ENCODE peak calls at places on chromosomes 11 and 22, in ten cellular contexts. E is psoas muscle, T is heart right ventricle, P is ascending aorta, M is spleen, F is neuronal stem cell, G is breast epithelium, I is HepG2, X is GM23248, L is fibroblast of lung. K is an unnamed sample. For H3K36me3 and H3K4me1, the result is how much of the 10 kb centered on the place peaks cover.

GRCh38 chr11:69394902-69395690 is 86.4 kb upstream of the LINC01488 start:
- DNase-seq in E (no peak), T (no peak), P (no peak), M (peak), F (no peak), G (no peak), I (no peak), X (peak), L (peak), K (peak)

GRCh38 chr11:986270-986951 is 50.1 kb downstream of the MUC6 start:
- DNase-seq in E (no peak), T (no peak), P (no peak), M (no peak), F (no peak), G (peak), I (no peak), X (no peak), L (no peak), K (no peak)

GRCh38 chr11:64251722-64251985 is 324 bp downstream of the PLCB3 start:
- DNase-seq in E (no peak), T (no peak), P (no peak), M (no peak), F (no peak), G (no peak), I (no peak), X (no peak), L (no peak), K (no peak)

GRCh38 chr11:102603091-102603490 is 22.0 kb downstream of the MMP20 start:
- DNase-seq in E (no peak), T (no peak), P (no peak), M (no peak), F (no peak), G (no peak), I (peak), X (peak), L (peak), K (peak)

GRCh38 chr22:37345863-37346514 is 63.7 kb downstream of the CYTH4 start:
- DNase-seq in E (no peak), T (peak), P (no peak), M (no peak), F (no peak), G (no peak), I (no peak), X (peak), L (peak), K (no peak)

GRCh38 chr11:131866535-131867400 is 496.4 kb downstream of the NTM start:
- DNase-seq in E (no peak), T (no peak), P (no peak), M (no peak), F (no peak), G (no peak), I (no peak), X (no peak), L (no peak), K (no peak)

GRCh38 chr11:108003623-108004022 is 5.1 kb upstream of the CUL5 start:
- DNase-seq in E (no peak), T (no peak), P (no peak), M (no peak), F (no peak), G (no peak), I (no peak), X (no peak), L (no peak), K (no peak)

GRCh38 chr11:34480339-34480738 is 33.3 kb downstream of the ELF5 start:
- DNase-seq in E (no peak), T (no peak), P (no peak), M (no peak), F (no peak), G (no peak), I (no peak), X (peak), L (peak), K (no peak)

GRCh38 chr22:40345801-40346177 is 511 bp upstream of the ADSL start:
- DNase-seq in E (no peak), T (peak), P (no peak), M (peak), F (no peak), G (no peak), I (peak), X (peak), L (peak), K (peak)

GRCh38 chr11:46555269-46556054 is 38.4 kb downstream of the AMBRA1 start:
- DNase-seq in E (no peak), T (no peak), P (no peak), M (no peak), F (no peak), G (no peak), I (no peak), X (peak), L (peak), K (no peak)

GRCh38 chr11:110356769-110357671 is 60.6 kb upstream of the RDX start:
- DNase-seq in E (no peak), T (no peak), P (no peak), M (no peak), F (no peak), G (no peak), I (peak), X (peak), L (peak), K (no peak)

GRCh38 chr11:47325271-47326041 is 27.0 kb downstream of the MYBPC3 start:
- DNase-seq in E (no peak), T (peak), P (no peak), M (no peak), F (no peak), G (no peak), I (no peak), X (no peak), L (no peak), K (no peak)

GRCh38 chr22:35425971-35426800 is 26.2 kb downstream of the MCM5 start:
- DNase-seq in E (no peak), T (no peak), P (no peak), M (no peak), F (no peak), G (no peak), I (no peak), X (peak), L (peak), K (no peak)

GRCh38 chr11:16874275-16874975 is 136.0 kb downstream of the C11orf58 start:
- DNase-seq in E (no peak), T (no peak), P (no peak), M (no peak), F (no peak), G (no peak), I (peak), X (no peak), L (no peak), K (no peak)

GRCh38 chr11:128520206-128520885 is 67.0 kb downstream of the ETS1 start:
- DNase-seq in E (no peak), T (no peak), P (no peak), M (no peak), F (no peak), G (no peak), I (no peak), X (peak), L (no peak), K (no peak)

GRCh38 chr11:115454525-115454924 is 49.7 kb downstream of the CADM1 start:
- DNase-seq in E (no peak), T (no peak), P (no peak), M (no peak), F (no peak), G (no peak), I (no peak), X (no peak), L (no peak), K (no peak)

GRCh38 chr11:95715777-95716241 is 73.8 kb downstream of the FAM76B start:
- DNase-seq in E (no peak), T (no peak), P (no peak), M (no peak), F (no peak), G (no peak), I (peak), X (peak), L (peak), K (no peak)

GRCh38 chr11:70247710-70248072 is 22.8 kb upstream of the PPFIA1 start:
- DNase-seq in E (peak), T (peak), P (no peak), M (no peak), F (no peak), G (peak), I (no peak), X (peak), L (peak), K (peak)

GRCh38 chr22:35525687-35526332 is 14.8 kb upstream of the RASD2 start:
- DNase-seq in E (no peak), T (no peak), P (no peak), M (no peak), F (no peak), G (no peak), I (no peak), X (no peak), L (no peak), K (no peak)

GRCh38 chr11:122159173-122159701 is 43.2 kb upstream of the BLID start:
- DNase-seq in E (no peak), T (peak), P (no peak), M (no peak), F (no peak), G (no peak), I (no peak), X (peak), L (peak), K (no peak)

GRCh38 chr22:27809226-27809625 is 7.7 kb upstream of the MN1 start:
- DNase-seq in E (no peak), T (no peak), P (no peak), M (no peak), F (no peak), G (no peak), I (no peak), X (no peak), L (no peak), K (no peak)

GRCh38 chr22:27810566-27810965 is 9.0 kb upstream of the MN1 start:
- DNase-seq in E (peak), T (peak), P (peak), M (no peak), F (no peak), G (no peak), I (peak), X (peak), L (peak), K (peak)

GRCh38 chr22:27809700-27810365 is 8.3 kb upstream of the MN1 start:
- DNase-seq in E (no peak), T (no peak), P (no peak), M (no peak), F (no peak), G (no peak), I (no peak), X (no peak), L (no peak), K (no peak)

GRCh38 chr22:27808730-27809129 is 7.2 kb upstream of the MN1 start:
- DNase-seq in E (no peak), T (no peak), P (no peak), M (no peak), F (no peak), G (no peak), I (no peak), X (no peak), L (no peak), K (no peak)

GRCh38 chr22:27811778-27812177 is 10.2 kb upstream of the MN1 start:
- DNase-seq in E (no peak), T (no peak), P (no peak), M (no peak), F (no peak), G (no peak), I (no peak), X (no peak), L (no peak), K (no peak)
- H3K36me3 ChIP-seq in E (under half), T (under half), P (under half), M (under half), F (under half), G (under half), I (under half), X (under half), L (under half), K (under half)

DNA sequence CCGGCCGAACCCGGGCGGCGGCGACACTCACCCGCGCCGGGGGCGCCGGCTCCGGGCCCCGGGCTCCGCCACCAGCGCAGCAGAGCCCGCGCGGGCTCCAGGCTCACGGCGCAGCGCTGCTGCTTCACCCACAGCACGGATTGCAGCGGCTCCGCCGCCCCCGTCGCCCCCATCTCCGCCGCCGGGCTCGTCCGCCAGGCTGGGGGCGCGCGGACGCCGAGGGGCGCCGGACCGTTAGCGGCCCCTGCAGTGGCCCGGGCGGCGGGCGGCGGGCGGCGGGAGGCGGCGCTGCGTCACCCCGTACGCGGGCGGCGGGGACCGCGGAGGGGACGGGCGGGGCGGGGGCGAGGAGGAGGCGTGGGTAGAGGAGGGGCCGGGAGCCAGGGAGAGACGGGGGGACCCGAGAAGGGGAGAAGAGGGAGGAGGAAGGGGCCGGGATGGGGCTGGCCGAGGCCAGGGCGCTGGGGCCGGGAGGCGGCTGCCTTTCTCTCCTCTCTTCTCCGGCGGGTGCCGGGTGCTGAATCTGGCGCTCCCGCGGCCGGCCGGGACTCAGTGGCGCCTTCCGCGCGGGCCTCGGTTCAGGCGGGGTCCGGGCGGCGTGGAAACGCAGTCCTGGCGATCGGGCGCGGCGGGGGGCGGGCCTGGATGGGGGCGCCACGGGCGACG is at the start of gene CERK:
- DNase-seq in E (peak), T (peak), P (no peak), M (peak), F (peak), G (no peak), I (peak), X (peak), L (peak), K (peak)
- H3K4me1 ChIP-seq in E (half or more), T (half or more), P (under half), M (under half), F (under half), G (under half), I (half or more), X (under half), L (under half), K (half or more)

GRCh38 chr22:49935561-49935960 is 17.1 kb downstream of the CRELD2 start:
- DNase-seq in E (peak), T (no peak), P (no peak), M (no peak), F (no peak), G (no peak), I (no peak), X (no peak), L (no peak), K (peak)
- H3K27ac ChIP-seq in E (peak), T (peak), P (peak), M (peak), F (no peak), G (peak), I (no peak), X (no peak), L (no peak), K (peak)

GRCh38 chr11:43492701-43493100 is 134.0 kb downstream of the TTC17 start:
- DNase-seq in E (no peak), T (no peak), P (no peak), M (no peak), F (no peak), G (no peak), I (no peak), X (no peak), L (no peak), K (no peak)
- H3K36me3 ChIP-seq in E (under half), T (under half), P (half or more), M (half or more), F (half or more), G (under half), I (under half), X (under half), L (under half), K (under half)

DNA sequence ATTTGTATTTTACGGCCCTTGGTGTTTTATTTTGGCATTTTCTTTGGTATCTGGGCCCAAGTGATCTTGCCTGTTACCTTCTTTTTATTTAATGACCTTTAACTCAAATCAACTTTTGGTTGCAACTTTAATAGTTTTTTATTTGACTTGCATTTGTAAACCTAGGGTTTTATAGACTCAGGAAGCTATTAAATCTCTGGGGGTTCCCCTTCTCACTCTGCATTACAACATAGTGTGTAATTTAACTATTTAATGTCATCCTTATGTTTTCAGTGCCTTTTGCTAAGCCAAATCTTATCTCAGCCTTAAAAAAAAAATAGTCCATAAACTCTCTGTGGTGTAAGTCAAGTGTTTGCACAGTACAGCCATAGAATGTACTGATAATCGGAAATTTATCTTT is 3.4 kb downstream of the FJX1 start:
- DNase-seq in E (no peak), T (no peak), P (no peak), M (no peak), F (no peak), G (no peak), I (no peak), X (no peak), L (no peak), K (no peak)
- H3K4me1 ChIP-seq in E (under half), T (under half), P (under half), M (under half), F (under half), G (under half), I (under half), X (under half), L (under half), K (under half)

DNA sequence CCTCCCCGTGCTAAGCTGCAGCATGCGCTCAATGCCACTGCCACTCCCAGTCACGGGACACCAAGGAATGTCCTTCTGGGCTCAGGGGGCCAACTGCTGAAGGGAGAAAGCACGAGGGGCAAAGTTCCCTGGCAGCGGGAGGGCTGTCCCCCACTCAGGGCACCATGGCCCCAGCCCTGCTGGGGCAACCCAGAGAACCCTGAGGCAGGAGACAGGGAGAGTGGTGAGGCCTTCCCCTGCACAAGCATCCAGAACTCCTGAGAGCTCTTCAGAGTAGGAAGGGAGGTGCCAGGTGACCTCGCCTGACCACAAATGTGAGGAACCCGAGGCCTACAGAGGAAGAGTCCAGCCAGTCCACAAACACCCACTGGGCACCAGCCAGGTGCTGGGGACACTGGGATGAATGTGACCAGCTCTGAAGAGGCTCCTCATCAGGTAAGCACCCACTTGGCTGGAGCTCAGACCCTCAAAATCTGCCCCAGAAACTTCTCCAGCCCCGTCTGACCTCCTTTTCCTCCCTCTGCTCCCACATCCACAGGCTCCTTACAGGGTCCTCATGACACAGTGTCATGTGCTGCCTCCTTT is 15.6 kb downstream of the GDPD5 start:
- DNase-seq in E (no peak), T (no peak), P (no peak), M (no peak), F (no peak), G (no peak), I (no peak), X (no peak), L (no peak), K (no peak)
- H3K27ac ChIP-seq in E (peak), T (no peak), P (no peak), M (peak), F (no peak), G (peak), I (peak), X (no peak), L (no peak), K (no peak)

DNA sequence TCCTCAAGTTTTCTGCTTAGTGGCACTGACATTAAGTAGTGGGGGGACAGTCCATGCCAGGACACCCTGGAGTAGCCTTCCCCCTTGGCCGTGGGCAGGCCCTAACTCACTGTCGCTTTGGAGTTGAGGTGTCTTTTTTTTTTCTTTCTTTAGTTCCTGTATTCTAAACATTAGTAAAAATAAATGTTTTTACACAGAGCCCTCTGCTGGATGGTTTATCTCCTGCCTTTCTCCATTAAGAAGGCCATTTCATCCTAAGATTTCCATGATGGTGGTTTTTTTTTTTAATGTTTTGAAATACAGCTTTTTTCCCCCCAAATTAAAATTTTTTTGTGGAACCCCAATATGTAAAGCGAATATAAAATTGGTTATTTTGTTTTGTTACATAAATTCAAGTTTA is 1.8 kb upstream of the TIGD3 start:
- DNase-seq in E (no peak), T (no peak), P (no peak), M (no peak), F (no peak), G (no peak), I (no peak), X (peak), L (no peak), K (no peak)
- H3K36me3 ChIP-seq in E (half or more), T (under half), P (under half), M (half or more), F (half or more), G (under half), I (under half), X (under half), L (under half), K (under half)

GRCh38 chr11:133047036-133047800 is 485.1 kb downstream of the OPCML start:
- DNase-seq in E (no peak), T (no peak), P (no peak), M (no peak), F (no peak), G (no peak), I (no peak), X (peak), L (no peak), K (no peak)

GRCh38 chr11:133052537-133052936 is 479.8 kb downstream of the OPCML start:
- DNase-seq in E (no peak), T (peak), P (no peak), M (no peak), F (no peak), G (no peak), I (no peak), X (no peak), L (no peak), K (no peak)

DNA sequence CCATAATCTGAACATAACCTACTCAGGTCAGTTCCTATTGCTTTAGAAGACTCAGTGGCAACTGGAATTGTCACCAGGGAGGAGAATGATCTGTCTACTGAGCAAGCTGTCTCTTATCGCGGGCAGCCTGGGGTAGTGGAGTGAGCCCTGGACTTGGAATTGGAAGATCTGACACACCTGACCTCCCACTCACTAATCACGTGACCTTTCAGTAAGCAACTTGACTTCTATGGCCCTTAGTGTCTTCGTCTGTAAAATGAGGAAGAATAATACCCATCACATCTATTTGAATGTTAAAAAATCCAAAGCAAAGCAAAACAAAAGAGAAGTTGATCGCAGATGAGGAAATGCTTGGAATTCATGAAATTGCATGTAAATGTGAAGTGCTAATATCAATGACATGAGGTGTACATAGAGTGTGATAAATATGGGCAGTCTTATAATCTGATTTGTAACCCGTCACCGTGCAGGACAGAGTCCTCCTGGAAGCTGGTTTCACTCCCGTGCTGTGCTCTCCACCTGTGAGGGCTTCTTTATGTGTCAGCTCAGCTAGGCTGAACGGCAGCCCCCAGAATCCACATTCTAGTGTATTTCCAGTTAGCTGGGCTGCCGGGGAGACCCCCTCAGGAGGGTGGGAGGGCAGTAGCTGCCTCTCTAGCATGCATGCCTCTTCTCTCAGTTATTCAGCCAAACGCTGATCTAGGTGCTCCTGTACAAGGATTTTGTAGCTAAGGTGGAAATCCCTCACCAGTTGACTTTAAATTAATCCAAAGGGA is 482.9 kb downstream of the OPCML start:
- DNase-seq in E (no peak), T (no peak), P (no peak), M (no peak), F (no peak), G (no peak), I (no peak), X (no peak), L (no peak), K (no peak)
- H3K4me1 ChIP-seq in E (under half), T (under half), P (under half), M (under half), F (under half), G (under half), I (under half), X (under half), L (under half), K (under half)

K was measured in body of pancreas.